ENCODE peak calls at places on chromosomes 3 and 15, in ten cellular contexts. C is HFF-Myc, Q is BJ, L is cardiac muscle cell, O is right lobe of liver, Y is fibroblast of mammary gland, X is fibroblast of the aortic adventitia, H is breast epithelium, R is A673, E is choroid plexus epithelial cell. U is an unnamed sample.

GRCh38 chr3:120855665-120856437 is 52.2 kb upstream of the STXBP5L start:
- DNase-seq in C (no peak), Q (peak), L (no peak), O (no peak), Y (peak), X (peak), H (no peak), R (peak), E (peak), U (peak)

GRCh38 chr3:19348929-19349564 is 200.7 kb downstream of the KCNH8 start:
- DNase-seq in C (no peak), Q (no peak), L (peak), O (no peak), Y (peak), X (peak), H (no peak), R (peak), E (peak), U (no peak)

GRCh38 chr15:67823371-67824156 is 1.7 kb upstream of the SKOR1 start:
- DNase-seq in C (no peak), Q (no peak), L (no peak), O (no peak), Y (no peak), X (no peak), H (no peak), R (no peak), E (no peak), U (no peak)

GRCh38 chr3:20842002-20842401 is 656.0 kb upstream of the SGO1 start:
- DNase-seq in C (no peak), Q (no peak), L (no peak), O (no peak), Y (no peak), X (no peak), H (no peak), R (no peak), E (no peak), U (no peak)

GRCh38 chr3:56494679-56495322 is 26.5 kb upstream of the ERC2 start:
- DNase-seq in C (peak), Q (peak), L (peak), O (peak), Y (peak), X (peak), H (peak), R (peak), E (peak), U (peak)

GRCh38 chr15:67033012-67033411 is 32.4 kb upstream of the SMAD3 start:
- DNase-seq in C (no peak), Q (no peak), L (no peak), O (no peak), Y (no peak), X (no peak), H (no peak), R (no peak), E (no peak), U (no peak)

GRCh38 chr15:70356062-70356860 is 258.5 kb upstream of the TLE3 start:
- DNase-seq in C (no peak), Q (no peak), L (no peak), O (no peak), Y (no peak), X (no peak), H (peak), R (no peak), E (no peak), U (no peak)

GRCh38 chr15:22973286-22973685 is 6.9 kb downstream of the CYFIP1 start:
- DNase-seq in C (no peak), Q (no peak), L (no peak), O (no peak), Y (no peak), X (no peak), H (no peak), R (no peak), E (no peak), U (no peak)

GRCh38 chr3:140206196-140207040 is 271.4 kb downstream of the CLSTN2 start:
- DNase-seq in C (peak), Q (no peak), L (peak), O (no peak), Y (peak), X (peak), H (no peak), R (peak), E (peak), U (no peak)

GRCh38 chr15:86915811-86916331 is 836.2 kb downstream of the AGBL1 start:
- DNase-seq in C (peak), Q (no peak), L (peak), O (no peak), Y (peak), X (peak), H (no peak), R (peak), E (peak), U (peak)

GRCh38 chr3:112774293-112774926 is 72.3 kb downstream of the CD200R1L start:
- DNase-seq in C (no peak), Q (peak), L (no peak), O (no peak), Y (peak), X (peak), H (no peak), R (no peak), E (peak), U (no peak)

GRCh38 chr3:179929091-179929529 is 107.6 kb downstream of the PEX5L start:
- DNase-seq in C (peak), Q (no peak), L (peak), O (no peak), Y (peak), X (peak), H (no peak), R (peak), E (peak), U (peak)

GRCh38 chr3:169658311-169658931 is 5.1 kb downstream of the MECOM start:
- DNase-seq in C (no peak), Q (no peak), L (peak), O (no peak), Y (no peak), X (peak), H (no peak), R (no peak), E (no peak), U (no peak)

GRCh38 chr3:1587426-1587825 is 494.6 kb downstream of the CNTN6 start:
- DNase-seq in C (no peak), Q (no peak), L (no peak), O (no peak), Y (no peak), X (no peak), H (no peak), R (no peak), E (no peak), U (no peak)

GRCh38 chr15:43998607-43999006 is 171.8 kb downstream of the WDR76 start:
- DNase-seq in C (no peak), Q (no peak), L (no peak), O (no peak), Y (peak), X (peak), H (no peak), R (peak), E (peak), U (no peak)

GRCh38 chr3:50167069-50167781 is 12.1 kb downstream of the SEMA3F start:
- DNase-seq in C (no peak), Q (no peak), L (no peak), O (no peak), Y (no peak), X (no peak), H (no peak), R (no peak), E (no peak), U (no peak)

GRCh38 chr3:9838856-9839255 is 5.0 kb downstream of the RPUSD3 start:
- DNase-seq in C (no peak), Q (no peak), L (no peak), O (no peak), Y (no peak), X (no peak), H (no peak), R (no peak), E (no peak), U (no peak)

GRCh38 chr3:108150200-108150599 is 59.4 kb upstream of the CD47 start:
- DNase-seq in C (no peak), Q (no peak), L (no peak), O (no peak), Y (no peak), X (no peak), H (no peak), R (no peak), E (no peak), U (no peak)

GRCh38 chr15:66985653-66986052 is 79.7 kb upstream of the SMAD3 start:
- DNase-seq in C (no peak), Q (no peak), L (no peak), O (no peak), Y (no peak), X (no peak), H (no peak), R (no peak), E (no peak), U (no peak)

GRCh38 chr15:101105059-101105851 is 146.6 kb downstream of the CHSY1 start:
- DNase-seq in C (no peak), Q (no peak), L (no peak), O (no peak), Y (peak), X (peak), H (no peak), R (peak), E (no peak), U (no peak)

GRCh38 chr15:85580914-85581313 is 200.5 kb downstream of the AKAP13 start:
- DNase-seq in C (no peak), Q (no peak), L (no peak), O (no peak), Y (peak), X (no peak), H (no peak), R (no peak), E (peak), U (no peak)

GRCh38 chr3:174659516-174659915 is 199.6 kb upstream of the NAALADL2 start:
- DNase-seq in C (no peak), Q (no peak), L (no peak), O (no peak), Y (no peak), X (no peak), H (no peak), R (no peak), E (no peak), U (no peak)

GRCh38 chr3:146222204-146223046 is 28.5 kb downstream of the PLSCR4 start:
- DNase-seq in C (no peak), Q (no peak), L (no peak), O (peak), Y (peak), X (peak), H (no peak), R (no peak), E (peak), U (no peak)

GRCh38 chr3:115728013-115728412 is 104.7 kb downstream of the GAP43 start:
- DNase-seq in C (no peak), Q (no peak), L (no peak), O (no peak), Y (no peak), X (no peak), H (no peak), R (no peak), E (no peak), U (no peak)

DNA sequence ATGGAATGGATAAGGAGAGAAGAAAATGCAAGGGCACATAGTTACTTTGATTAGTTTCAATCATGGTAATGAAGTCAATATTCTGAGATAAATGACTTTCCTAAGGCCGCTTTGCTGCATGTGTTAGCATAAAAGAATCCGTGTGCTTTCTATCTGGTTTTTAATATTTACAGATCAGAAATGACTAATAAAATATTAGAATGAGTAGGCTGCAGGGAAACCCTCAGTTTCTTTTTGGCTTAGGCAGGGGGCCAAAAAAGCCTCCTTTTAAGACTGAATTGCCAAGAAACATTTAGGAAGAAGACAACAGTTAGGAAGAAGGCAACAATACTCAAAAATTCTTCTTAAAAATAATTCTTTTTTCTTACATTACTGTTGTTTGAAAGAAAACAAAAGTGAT is 11.6 kb downstream of the NEK11 start:
- DNase-seq in C (no peak), Q (no peak), L (no peak), O (no peak), Y (peak), X (peak), H (no peak), R (no peak), E (no peak), U (no peak)
- H3K4me3 ChIP-seq in C (no peak), Q (no peak), L (no peak), O (no peak), Y (no peak), X (no peak), H (no peak), R (no peak), E (no peak), U (no peak)

GRCh38 chr3:66372681-66373350 is 128.0 kb downstream of the LRIG1 start:
- DNase-seq in C (no peak), Q (no peak), L (peak), O (no peak), Y (no peak), X (peak), H (no peak), R (peak), E (peak), U (no peak)
- TF ChIP-seq CTCF in C (peak), Q (peak), L (no peak), O (peak), Y (no peak), X (peak), H (no peak), R (peak), E (peak), U (peak)

DNA sequence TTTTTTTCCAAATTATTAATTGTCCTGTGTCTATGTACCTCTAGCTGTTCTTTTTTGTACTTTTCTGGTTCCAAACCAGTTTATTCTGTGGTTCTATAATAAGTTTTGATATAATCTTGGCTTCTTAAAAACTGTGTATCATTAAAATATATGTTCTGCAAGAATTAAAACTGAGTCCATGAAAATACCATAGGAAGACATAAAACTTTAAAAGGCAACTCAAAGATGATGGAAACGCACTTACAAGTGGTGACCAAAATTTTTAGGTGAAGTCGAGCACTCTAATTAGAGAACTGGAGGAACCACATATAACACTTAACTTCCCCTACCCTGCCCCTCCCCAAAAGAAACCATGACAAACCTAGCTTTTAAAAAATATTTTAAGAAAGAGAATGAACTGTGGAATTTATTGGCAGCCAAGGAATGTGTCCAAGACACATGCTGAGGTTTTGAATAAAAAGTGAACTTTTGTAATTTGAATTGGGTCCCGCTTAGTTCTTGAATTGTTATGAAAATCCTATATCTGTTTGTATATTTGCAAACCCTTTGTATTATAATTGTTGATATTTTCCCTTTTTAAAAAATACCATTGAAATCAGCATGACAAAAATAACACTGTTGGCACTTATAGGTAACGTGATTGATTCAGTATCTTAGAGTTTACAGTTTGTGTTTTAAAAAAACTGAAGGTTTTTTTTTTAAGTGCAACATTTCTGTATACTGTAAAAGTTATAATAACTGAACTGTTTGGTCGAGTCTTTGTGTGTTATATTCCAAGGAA is 7.7 kb downstream of the NR2F2 start:
- DNase-seq in C (no peak), Q (no peak), L (no peak), O (no peak), Y (peak), X (peak), H (no peak), R (peak), E (peak), U (no peak)
- H3K4me3 ChIP-seq in C (peak), Q (peak), L (no peak), O (peak), Y (peak), X (peak), H (peak), R (peak), E (peak), U (peak)

GRCh38 chr3:128438488-128439072 is 28.1 kb downstream of the DNAJB8 start:
- DNase-seq in C (no peak), Q (no peak), L (peak), O (no peak), Y (no peak), X (no peak), H (no peak), R (peak), E (no peak), U (no peak)
- TF ChIP-seq CTCF in C (peak), Q (peak), L (peak), O (peak), Y (peak), X (peak), H (no peak), R (peak), E (peak), U (peak)

GRCh38 chr15:80699981-80700380 is 4.9 kb downstream of the ABHD17C start:
- DNase-seq in C (no peak), Q (no peak), L (no peak), O (no peak), Y (peak), X (no peak), H (no peak), R (no peak), E (no peak), U (no peak)
- H3K4me3 ChIP-seq in C (no peak), Q (no peak), L (no peak), O (no peak), Y (no peak), X (no peak), H (no peak), R (no peak), E (no peak), U (no peak)

GRCh38 chr15:90035095-90035834 is 34.1 kb downstream of the ZNF710 start:
- DNase-seq in C (no peak), Q (no peak), L (no peak), O (peak), Y (peak), X (peak), H (peak), R (no peak), E (peak), U (no peak)

GRCh38 chr15:90036806-90037509 is 35.8 kb downstream of the ZNF710 start:
- DNase-seq in C (no peak), Q (no peak), L (no peak), O (peak), Y (no peak), X (no peak), H (no peak), R (no peak), E (peak), U (no peak)

GRCh38 chr15:90037510-90037860 is 36.4 kb downstream of the ZNF710 start:
- DNase-seq in C (no peak), Q (no peak), L (no peak), O (no peak), Y (peak), X (peak), H (no peak), R (no peak), E (peak), U (no peak)

GRCh38 chr15:90035835-90036220 is 34.7 kb downstream of the ZNF710 start:
- DNase-seq in C (no peak), Q (no peak), L (no peak), O (peak), Y (no peak), X (no peak), H (no peak), R (no peak), E (no peak), U (no peak)

DNA sequence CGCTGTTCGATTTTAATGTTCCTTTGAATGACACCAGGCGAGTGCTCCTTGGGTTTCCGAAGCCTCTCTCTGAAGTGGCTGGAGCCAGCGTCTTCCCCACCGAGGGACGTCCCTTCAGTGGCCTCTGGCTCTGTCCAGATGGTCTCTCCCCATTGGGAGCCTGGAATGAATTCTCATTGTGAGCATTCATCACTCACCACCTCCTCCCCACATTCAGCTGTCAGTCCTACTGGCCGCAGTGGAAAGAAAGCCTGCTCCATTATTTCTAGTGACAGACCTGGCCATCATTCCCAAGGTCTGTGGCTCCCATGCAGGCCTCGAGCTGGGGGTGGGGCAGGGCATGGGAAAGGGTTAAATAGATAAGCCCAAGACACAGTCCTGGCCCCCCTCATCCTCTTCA is 35.2 kb downstream of the ZNF710 start:
- DNase-seq in C (no peak), Q (no peak), L (no peak), O (peak), Y (no peak), X (no peak), H (no peak), R (no peak), E (no peak), U (no peak)
- TF ChIP-seq CTCF in C (no peak), Q (no peak), L (no peak), O (no peak), Y (no peak), X (no peak), H (no peak), R (no peak), E (no peak), U (no peak)